ENCODE peak calls at places on chromosomes 2 and 18, in eight cellular contexts. W, T, H, M, O, R, E and Z are unnamed samples.

GRCh38 chr2:201972621-201973255 is 60.9 kb upstream of the FZD7 start:
- DNase-seq in W (no peak), T (no peak), H (no peak), M (no peak), O (no peak), R (no peak), E (no peak), Z (no peak)

GRCh38 chr2:15560404-15560987 is 638 bp downstream of the NBAS start:
- DNase-seq in W (peak; percentile 45), T (no peak), H (peak; percentile 2), M (no peak), O (peak; percentile 40), R (peak; percentile 39), E (no peak), Z (no peak)

GRCh38 chr2:176419591-176420071 is 150.4 kb downstream of the MTX2 start:
- DNase-seq in W (peak; percentile 65), T (no peak), H (no peak), M (no peak), O (peak; percentile 38), R (no peak), E (no peak), Z (no peak)

GRCh38 chr2:11867926-11868325 is 121.5 kb downstream of the LPIN1 start:
- DNase-seq in W (no peak), T (no peak), H (no peak), M (no peak), O (peak; percentile 69), R (peak; percentile 90), E (no peak), Z (no peak)

GRCh38 chr2:220302756-220303155 is 675.3 kb downstream of the SLC4A3 start:
- DNase-seq in W (no peak), T (no peak), H (no peak), M (no peak), O (no peak), R (no peak), E (no peak), Z (no peak)

GRCh38 chr2:62586981-62587380 is 81.0 kb upstream of the TMEM17 start:
- DNase-seq in W (peak; percentile 91), T (no peak), H (no peak), M (no peak), O (peak; percentile 70), R (no peak), E (no peak), Z (no peak)

GRCh38 chr18:13416208-13416607 is 197.6 kb downstream of the LDLRAD4 start:
- DNase-seq in W (no peak), T (no peak), H (no peak), M (no peak), O (peak; percentile 32), R (no peak), E (no peak), Z (no peak)

GRCh38 chr2:235129856-235130255 is 178.0 kb downstream of the SH3BP4 start:
- DNase-seq in W (no peak), T (no peak), H (no peak), M (no peak), O (no peak), R (no peak), E (no peak), Z (no peak)

GRCh38 chr2:211157211-211157610 is 600.8 kb downstream of the CPS1 start:
- DNase-seq in W (no peak), T (no peak), H (no peak), M (no peak), O (no peak), R (no peak), E (no peak), Z (no peak)

GRCh38 chr2:202542142-202542541 is 92.6 kb upstream of the FAM117B start:
- DNase-seq in W (no peak), T (no peak), H (no peak), M (no peak), O (no peak), R (no peak), E (no peak), Z (no peak)

GRCh38 chr2:237563816-237564215 is 2.6 kb upstream of the PRLH start:
- DNase-seq in W (peak; percentile 40), T (no peak), H (no peak), M (no peak), O (no peak), R (no peak), E (no peak), Z (no peak)

GRCh38 chr2:2646312-2647051 is 315.4 kb upstream of the MYT1L start:
- DNase-seq in W (peak; percentile 80), T (no peak), H (peak; percentile 17), M (no peak), O (peak; percentile 60), R (peak; percentile 68), E (no peak), Z (peak; percentile 25)

GRCh38 chr18:42028232-42028832 is 73.3 kb downstream of the PIK3C3 start:
- DNase-seq in W (peak; percentile 46), T (no peak), H (peak; percentile 2), M (no peak), O (peak; percentile 18), R (peak; percentile 29), E (no peak), Z (no peak)

GRCh38 chr18:22505136-22505535 is 87.4 kb upstream of the CTAGE1 start:
- DNase-seq in W (peak; percentile 6), T (no peak), H (no peak), M (no peak), O (peak; percentile 56), R (no peak), E (no peak), Z (no peak)

GRCh38 chr2:86249176-86249842 is 50.1 kb downstream of the MRPL35 start:
- DNase-seq in W (peak; percentile 79), T (no peak), H (no peak), M (no peak), O (peak; percentile 88), R (no peak), E (no peak), Z (no peak)

GRCh38 chr2:53486185-53486584 is 281.4 kb upstream of the CHAC2 start:
- DNase-seq in W (no peak), T (no peak), H (no peak), M (no peak), O (no peak), R (no peak), E (no peak), Z (no peak)

GRCh38 chr2:134124047-134124753 is 129.7 kb upstream of the MGAT5 start:
- DNase-seq in W (no peak), T (no peak), H (no peak), M (no peak), O (no peak), R (peak; percentile 53), E (no peak), Z (no peak)

GRCh38 chr2:223697921-223698645 is 95.9 kb upstream of the SCG2 start:
- DNase-seq in W (peak; percentile 80), T (no peak), H (no peak), M (no peak), O (no peak), R (no peak), E (no peak), Z (no peak)

GRCh38 chr2:100853909-100854810 is 34.2 kb downstream of the NPAS2 start:
- DNase-seq in W (peak; percentile 17), T (no peak), H (no peak), M (no peak), O (no peak), R (no peak), E (no peak), Z (no peak)

GRCh38 chr18:21894619-21895367 is 154.2 kb downstream of the MIB1 start:
- DNase-seq in W (peak; percentile 10), T (no peak), H (no peak), M (no peak), O (no peak), R (no peak), E (no peak), Z (no peak)

GRCh38 chr2:84441036-84441435 is 18.0 kb downstream of the SUCLG1 start:
- DNase-seq in W (no peak), T (no peak), H (no peak), M (no peak), O (no peak), R (no peak), E (no peak), Z (no peak)

GRCh38 chr2:2843969-2844548 is 513.0 kb upstream of the MYT1L start:
- DNase-seq in W (no peak), T (no peak), H (no peak), M (no peak), O (no peak), R (peak; percentile 38), E (no peak), Z (no peak)

GRCh38 chr18:35969676-35970075 is 2.8 kb upstream of the RMP24 start:
- DNase-seq in W (no peak), T (no peak), H (no peak), M (no peak), O (no peak), R (no peak), E (no peak), Z (no peak)